ENCODE peak calls at places on chromosomes 6 and 20, in nine cellular contexts. V is ovary, T is psoas muscle, Y is transverse colon, L is fibroblast of lung, E is IMR-90, S is lower lobe of right lung, X is sigmoid colon, K is H1. C is an unnamed sample.

GRCh38 chr20:21101453-21102251 is 4.5 kb downstream of the LINC00237 start:
- DNase-seq in V (no peak), T (no peak), Y (no peak), L (no peak), E (no peak), S (no peak), X (no peak), K (no peak), C (no peak)

GRCh38 chr6:132929141-132929540 is 114.8 kb downstream of the RPS12 start:
- DNase-seq in V (no peak), T (no peak), Y (no peak), L (peak; percentile 39), E (peak; percentile 4), S (no peak), X (no peak), K (no peak), C (no peak)

GRCh38 chr6:7978736-7979135 is 68.1 kb upstream of the TXNDC5 start:
- DNase-seq in V (no peak), T (no peak), Y (no peak), L (peak; percentile 95), E (no peak), S (no peak), X (no peak), K (no peak), C (no peak)

GRCh38 chr6:64732888-64733287 is 974.1 kb downstream of the EYS start:
- DNase-seq in V (no peak), T (no peak), Y (no peak), L (no peak), E (no peak), S (no peak), X (no peak), K (no peak), C (no peak)

GRCh38 chr6:47727391-47727790 is 29.0 kb downstream of the ADGRF4 start:
- DNase-seq in V (no peak), T (no peak), Y (no peak), L (peak; percentile 64), E (no peak), S (no peak), X (no peak), K (no peak), C (no peak)

GRCh38 chr6:162922816-162923215 is 195.0 kb downstream of the PACRG start:
- DNase-seq in V (no peak), T (no peak), Y (no peak), L (peak; percentile 68), E (no peak), S (no peak), X (no peak), K (no peak), C (no peak)

GRCh38 chr20:49635171-49635570 is 67.2 kb upstream of the PTGIS start:
- DNase-seq in V (peak; percentile 86), T (peak; percentile 46), Y (peak; percentile 67), L (no peak), E (no peak), S (no peak), X (peak; percentile 92), K (no peak), C (no peak)

GRCh38 chr6:166268431-166268830 is 39.8 kb downstream of the PRR18 start:
- DNase-seq in V (no peak), T (no peak), Y (no peak), L (no peak), E (no peak), S (no peak), X (no peak), K (no peak), C (no peak)

GRCh38 chr20:32456869-32457421 is 98.8 kb downstream of the ASXL1 start:
- DNase-seq in V (peak; percentile 62), T (peak; percentile 60), Y (no peak), L (peak; percentile 42), E (peak; percentile 17), S (no peak), X (no peak), K (no peak), C (no peak)

GRCh38 chr6:132456700-132457143 is 55.4 kb upstream of the MOXD1 start:
- DNase-seq in V (no peak), T (peak; percentile 21), Y (peak; percentile 20), L (no peak), E (no peak), S (peak; percentile 64), X (peak; percentile 68), K (no peak), C (no peak)

GRCh38 chr6:116611020-116611419 is 5.3 kb upstream of the RSPH4A start:
- DNase-seq in V (no peak), T (no peak), Y (no peak), L (no peak), E (no peak), S (no peak), X (no peak), K (no peak), C (no peak)
- H3K27me3 ChIP-seq in V (no peaks in the 10 kb centered on the region), T (no peaks in the 10 kb centered on the region), Y (no peaks in the 10 kb centered on the region), L (no peaks in the 10 kb centered on the region), E (no peaks in the 10 kb centered on the region), S (no peaks in the 10 kb centered on the region), X (no peaks in the 10 kb centered on the region), K (no peaks in the 10 kb centered on the region), C (no peaks in the 10 kb centered on the region)

GRCh38 chr20:62880147-62880934 is 18.7 kb upstream of the TCFL5 start:
- DNase-seq in V (no peak), T (no peak), Y (no peak), L (no peak), E (no peak), S (no peak), X (no peak), K (no peak), C (no peak)

GRCh38 chr20:62879275-62880146 is 17.9 kb upstream of the TCFL5 start:
- DNase-seq in V (no peak), T (no peak), Y (no peak), L (no peak), E (no peak), S (no peak), X (no peak), K (no peak), C (no peak)

GRCh38 chr20:62880935-62881661 is 19.5 kb upstream of the TCFL5 start:
- DNase-seq in V (no peak), T (no peak), Y (no peak), L (no peak), E (no peak), S (no peak), X (no peak), K (no peak), C (no peak)

GRCh38 chr20:62882426-62882825 is 20.8 kb upstream of the TCFL5 start:
- DNase-seq in V (no peak), T (no peak), Y (no peak), L (no peak), E (no peak), S (no peak), X (no peak), K (no peak), C (no peak)

GRCh38 chr20:62881662-62882395 is 20.2 kb upstream of the TCFL5 start:
- DNase-seq in V (no peak), T (no peak), Y (no peak), L (no peak), E (no peak), S (no peak), X (no peak), K (no peak), C (no peak)
- H3K4me3 ChIP-seq in V (no peak overlapping the region), T (no peak overlapping the region), Y (no peak overlapping the region), L (no peak overlapping the region), E (no peak overlapping the region), S (no peak overlapping the region), X (no peak overlapping the region), K (no peak overlapping the region), C (no peak overlapping the region)

GRCh38 chr6:164107297-164107995 is 692.9 kb downstream of the QKI start:
- DNase-seq in V (no peak), T (no peak), Y (no peak), L (peak; percentile 87), E (no peak), S (no peak), X (no peak), K (no peak), C (no peak)

GRCh38 chr6:164105705-164106104 is 691.2 kb downstream of the QKI start:
- DNase-seq in V (no peak), T (no peak), Y (no peak), L (no peak), E (no peak), S (no peak), X (no peak), K (no peak), C (no peak)

GRCh38 chr6:164104432-164104831 is 689.9 kb downstream of the QKI start:
- DNase-seq in V (no peak), T (no peak), Y (no peak), L (no peak), E (no peak), S (no peak), X (no peak), K (no peak), C (no peak)

GRCh38 chr6:164108092-164108491 is 693.6 kb downstream of the QKI start:
- DNase-seq in V (no peak), T (no peak), Y (no peak), L (peak; percentile 20), E (no peak), S (no peak), X (no peak), K (no peak), C (no peak)

DNA sequence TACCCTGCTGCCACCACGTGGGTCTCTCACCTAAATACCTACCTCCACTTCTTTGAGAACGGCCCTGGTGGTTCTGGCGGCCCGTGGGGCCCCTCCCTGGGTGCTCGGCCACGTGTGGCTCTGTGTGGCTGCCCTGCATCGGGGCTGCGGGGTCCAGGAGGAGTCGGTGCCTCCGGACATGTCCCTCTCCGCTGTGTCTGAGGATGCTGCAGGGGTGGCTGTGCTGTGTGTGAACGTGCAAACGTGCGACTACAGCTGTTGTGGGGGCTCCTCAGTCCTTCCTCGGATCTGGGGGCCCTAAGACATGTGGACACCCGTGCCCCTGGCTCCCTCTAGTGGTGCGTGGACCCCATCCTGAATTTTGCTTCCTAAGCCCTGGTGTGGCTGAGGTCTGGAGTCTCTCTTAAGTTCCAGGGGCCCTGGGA is 691.8 kb downstream of the QKI start:
- DNase-seq in V (no peak), T (peak; percentile 50), Y (no peak), L (peak; percentile 35), E (no peak), S (no peak), X (no peak), K (no peak), C (no peak)
- TF ChIP-seq CTCF in V (no peak), T (peak; percentile 33), Y (no peak), L (no peak), E (no peak), S (peak; percentile 43), X (no peak), K (peak; percentile 57), C (no peak)

GRCh38 chr20:9506337-9506821 is 8.0 kb upstream of the LAMP5 start:
- DNase-seq in V (no peak), T (no peak), Y (no peak), L (no peak), E (no peak), S (peak; percentile 51), X (no peak), K (no peak), C (no peak)

GRCh38 chr20:9506964-9507369 is 7.4 kb upstream of the LAMP5 start:
- DNase-seq in V (no peak), T (no peak), Y (no peak), L (no peak), E (no peak), S (no peak), X (no peak), K (no peak), C (no peak)

GRCh38 chr20:9508240-9508661 is 6.1 kb upstream of the LAMP5 start:
- DNase-seq in V (no peak), T (no peak), Y (no peak), L (no peak), E (no peak), S (no peak), X (no peak), K (no peak), C (no peak)

GRCh38 chr20:9508696-9509178 is 5.7 kb upstream of the LAMP5 start:
- DNase-seq in V (no peak), T (no peak), Y (no peak), L (no peak), E (no peak), S (no peak), X (no peak), K (no peak), C (no peak)

GRCh38 chr20:9507544-9508239 is 6.7 kb upstream of the LAMP5 start:
- DNase-seq in V (no peak), T (no peak), Y (no peak), L (no peak), E (no peak), S (no peak), X (no peak), K (no peak), C (no peak)
- H3K27me3 ChIP-seq in V (no peaks in the 10 kb centered on the region), T (peaks cover 12% of the 10 kb centered on the region), Y (peaks cover 82% of the 10 kb centered on the region), L (peaks cover 29% of the 10 kb centered on the region), E (peaks cover 59% of the 10 kb centered on the region), S (peaks cover 64% of the 10 kb centered on the region), X (peaks cover 72% of the 10 kb centered on the region), K (peaks cover 76% of the 10 kb centered on the region), C (peaks cover 38% of the 10 kb centered on the region)